ENCODE peak calls at places on chromosome 4, in seven cellular contexts. B, S, O, U, F, L and I are unnamed samples.

GRCh38 chr4:143251781-143252180 is 67.1 kb downstream of the USP38 start:
- DNase-seq in S (no peak), F (no peak), O (peak; percentile 35), U (no peak), B (no peak), L (no peak), I (no peak)

GRCh38 chr4:143036443-143036842 is 148.3 kb upstream of the USP38 start:
- DNase-seq in U (no peak), O (no peak), B (no peak), L (no peak), S (no peak), F (no peak), I (no peak)

GRCh38 chr4:26727849-26728248 is 132.8 kb upstream of the STIM2 start:
- DNase-seq in S (no peak), U (no peak), F (no peak), B (no peak), L (no peak), O (no peak), I (no peak)

GRCh38 chr4:70114091-70114490 is 39.9 kb upstream of the PRR27 start:
- DNase-seq in S (no peak), B (no peak), O (no peak), F (no peak), L (no peak), U (no peak), I (no peak)

GRCh38 chr4:47744843-47745382 is 93.0 kb downstream of the CORIN start:
- DNase-seq in U (no peak), B (no peak), L (no peak), F (no peak), S (no peak), O (no peak), I (no peak)

GRCh38 chr4:1028574-1029220 is 17.3 kb downstream of the FGFRL1 start:
- DNase-seq in L (no peak), F (no peak), U (no peak), S (no peak), O (no peak), B (no peak), I (no peak)

GRCh38 chr4:145583656-145584055 is 35.5 kb upstream of the MMAA start:
- DNase-seq in F (no peak), S (no peak), O (no peak), B (no peak), L (no peak), U (no peak), I (no peak)

GRCh38 chr4:164169591-164169990 is 584.3 kb upstream of the SMIM31 start:
- DNase-seq in O (peak; percentile 76), U (no peak), F (no peak), S (no peak), L (no peak), B (no peak), I (no peak)

GRCh38 chr4:156038772-156039171 is 85.1 kb upstream of the CTSO start:
- DNase-seq in S (no peak), U (no peak), L (no peak), F (no peak), O (no peak), B (no peak), I (no peak)

GRCh38 chr4:190018201-190018920 is 8.7 kb downstream of the FRG2 start:
- DNase-seq in F (no peak), S (no peak), O (no peak), B (no peak), U (no peak), L (no peak), I (peak; percentile 0)

GRCh38 chr4:25703731-25704388 is 48.2 kb downstream of the SLC34A2 start:
- DNase-seq in U (no peak), S (no peak), L (no peak), F (no peak), O (peak; percentile 14), B (peak; percentile 15), I (no peak)

GRCh38 chr4:61210186-61210939 is 10.2 kb downstream of the ADGRL3 start:
- DNase-seq in S (no peak), U (peak; percentile 31), L (no peak), B (no peak), F (peak; percentile 67), O (no peak), I (no peak)